ENCODE peak calls at places on chromosomes 11 and 22, in ten cellular contexts. V, H, X, T, Q, M, N, F, K and O are unnamed samples.

GRCh38 chr11:57903441-57904123 is 120.1 kb upstream of the OR9Q1 start:
- DNase-seq in V (peak; percentile 80), H (peak; percentile 45), X (peak; percentile 9), T (no peak), Q (peak; percentile 49), M (no peak), N (peak; percentile 10), F (no peak), K (peak; percentile 74), O (peak; percentile 14)

GRCh38 chr11:112852141-112852853 is 108.9 kb upstream of the NCAM1 start:
- DNase-seq in V (no peak), H (no peak), X (peak; percentile 55), T (no peak), Q (no peak), M (no peak), N (no peak), F (no peak), K (no peak), O (no peak)

GRCh38 chr22:35393116-35394010 is 6.6 kb upstream of the MCM5 start:
- DNase-seq in V (no peak), H (no peak), X (peak; percentile 24), T (no peak), Q (no peak), M (no peak), N (no peak), F (no peak), K (no peak), O (no peak)

GRCh38 chr11:102430158-102430836 is 22.3 kb downstream of the TMEM123 start:
- DNase-seq in V (no peak), H (no peak), X (no peak), T (no peak), Q (no peak), M (no peak), N (peak; percentile 70), F (no peak), K (no peak), O (no peak)

GRCh38 chr11:587978-588380 is 11.7 kb downstream of the PHRF1 start:
- DNase-seq in V (no peak), H (peak; percentile 73), X (peak; percentile 97), T (no peak), Q (no peak), M (no peak), N (peak; percentile 58), F (peak; percentile 61), K (no peak), O (peak; percentile 76)

GRCh38 chr22:45602824-45603301 is 68.8 kb upstream of the ATXN10 start:
- DNase-seq in V (no peak), H (peak; percentile 82), X (no peak), T (no peak), Q (no peak), M (no peak), N (no peak), F (peak; percentile 12), K (peak; percentile 80), O (no peak)

GRCh38 chr11:73374130-73374529 is 2.1 kb upstream of the RELT start:
- DNase-seq in V (no peak), H (no peak), X (no peak), T (no peak), Q (no peak), M (no peak), N (no peak), F (no peak), K (no peak), O (no peak)

GRCh38 chr11:14611939-14612338 is 31.7 kb upstream of the PDE3B start:
- DNase-seq in V (no peak), H (no peak), X (no peak), T (no peak), Q (no peak), M (no peak), N (no peak), F (no peak), K (no peak), O (no peak)

DNA sequence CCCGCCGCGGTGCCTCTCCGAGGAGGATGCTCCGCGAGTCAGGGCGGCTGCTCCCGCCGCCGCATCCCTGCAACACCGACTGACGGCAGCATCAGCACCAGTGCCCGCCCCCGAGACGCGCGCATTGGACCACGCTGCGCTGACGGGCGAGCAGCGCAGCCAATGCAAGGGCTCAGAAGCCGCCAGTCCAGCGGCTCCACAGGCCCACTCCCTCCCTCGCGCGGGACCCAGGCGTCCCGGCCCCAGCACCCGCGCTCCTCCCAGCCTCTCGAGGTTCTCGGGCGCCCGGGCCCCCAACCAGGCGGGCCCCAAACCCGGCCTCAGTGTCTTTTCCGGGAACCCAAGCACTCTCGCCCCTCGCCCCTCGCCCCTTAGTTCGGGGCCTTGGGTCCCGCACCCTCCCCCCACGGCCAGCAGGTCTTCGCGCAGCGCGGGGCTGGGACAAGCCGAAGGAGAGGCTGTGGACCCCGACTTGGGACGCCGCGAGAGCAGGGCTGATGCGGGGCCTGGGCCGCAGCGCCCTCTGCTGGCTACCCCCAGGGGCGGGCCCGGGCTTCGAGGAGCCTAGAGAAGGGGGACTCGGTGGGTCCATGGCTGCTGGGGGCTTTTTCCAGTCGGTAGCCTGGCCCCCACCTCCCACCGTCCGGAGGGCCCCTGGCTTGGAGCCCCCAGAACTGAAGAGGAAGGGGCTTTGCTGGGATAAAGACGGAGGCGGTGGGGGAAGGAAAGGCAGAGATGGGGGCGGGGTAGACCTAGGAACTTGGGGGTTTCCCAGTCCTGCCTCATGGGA is at the start of gene NRXN2:
- DNase-seq in V (peak; percentile 83), H (peak; percentile 88), X (peak; percentile 85), T (peak; percentile 80), Q (peak; percentile 86), M (peak; percentile 64), N (peak; percentile 70), F (peak; percentile 88), K (peak; percentile 53), O (peak; percentile 81)
- TF ChIP-seq POLR2A in V (no peak), H (no peak), X (no peak), T (no peak), Q (no peak), M (no peak), N (no peak), F (no peak), K (no peak), O (no peak)

GRCh38 chr11:75158241-75158640 is 7.3 kb downstream of the SLCO2B1 start:
- DNase-seq in V (no peak), H (no peak), X (no peak), T (no peak), Q (no peak), M (no peak), N (no peak), F (no peak), K (no peak), O (no peak)

GRCh38 chr11:75161506-75161905 is 10.6 kb downstream of the SLCO2B1 start:
- DNase-seq in V (no peak), H (no peak), X (no peak), T (peak; percentile 72), Q (no peak), M (no peak), N (no peak), F (no peak), K (no peak), O (no peak)

GRCh38 chr11:75160880-75161279 is 10.0 kb downstream of the SLCO2B1 start:
- DNase-seq in V (no peak), H (no peak), X (no peak), T (no peak), Q (no peak), M (no peak), N (no peak), F (no peak), K (no peak), O (no peak)

GRCh38 chr11:75160328-75160757 is 9.4 kb downstream of the SLCO2B1 start:
- DNase-seq in V (no peak), H (no peak), X (no peak), T (peak; percentile 20), Q (no peak), M (no peak), N (no peak), F (no peak), K (no peak), O (no peak)

DNA sequence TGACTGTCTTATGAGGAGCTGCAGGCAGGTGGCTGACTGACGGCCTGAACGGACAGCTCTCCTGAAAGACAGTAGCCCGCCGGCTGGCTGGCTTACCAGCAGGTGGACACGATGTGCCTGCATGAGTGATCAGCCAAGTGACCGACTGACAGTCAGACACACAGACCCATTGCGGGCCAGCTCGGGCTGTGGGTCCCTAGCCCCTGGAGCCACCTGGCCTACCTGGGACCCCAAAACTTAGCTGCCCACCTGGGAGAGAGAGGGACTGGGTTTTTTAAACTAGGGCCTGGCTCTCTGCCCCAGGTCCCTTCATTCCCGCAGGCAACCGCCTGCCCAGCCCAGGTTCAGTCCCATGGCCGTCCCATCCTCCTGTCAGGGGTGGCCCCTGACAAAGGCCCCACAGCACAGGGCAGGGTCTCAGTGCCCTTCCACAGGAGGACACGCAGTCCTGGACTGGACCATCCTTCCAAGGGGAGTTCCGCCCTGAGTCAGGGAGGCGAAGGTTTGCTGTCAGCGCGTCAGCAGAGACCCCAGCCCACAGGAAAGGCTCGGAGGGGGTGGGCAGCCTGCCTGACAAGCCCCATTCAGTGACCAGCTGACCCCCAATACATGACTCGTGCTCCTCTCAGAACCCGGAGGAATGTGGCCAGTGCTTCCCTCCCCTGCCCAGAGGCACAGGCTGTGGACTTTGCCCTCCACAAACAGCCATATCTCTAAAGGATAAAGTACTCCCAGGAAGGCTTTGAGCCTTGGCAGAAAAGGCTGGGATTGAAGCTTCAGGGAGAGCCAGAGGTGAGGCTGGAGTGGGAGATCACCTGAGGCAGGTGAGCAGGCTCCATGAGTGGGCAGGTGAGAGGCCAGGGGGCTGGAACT is 8.4 kb downstream of the SLCO2B1 start:
- DNase-seq in V (peak; percentile 79), H (no peak), X (no peak), T (no peak), Q (peak; percentile 74), M (no peak), N (no peak), F (no peak), K (no peak), O (peak; percentile 72)
- H3K4me1 ChIP-seq in V (peaks cover 52% of the 10 kb centered on the region), H (peaks cover 25% of the 10 kb centered on the region), X (no peaks in the 10 kb centered on the region), T (peaks cover 11% of the 10 kb centered on the region), Q (peaks cover 31% of the 10 kb centered on the region), M (no peaks in the 10 kb centered on the region), N (no peaks in the 10 kb centered on the region), F (peaks cover 62% of the 10 kb centered on the region), K (peaks cover 10% of the 10 kb centered on the region), O (peaks cover 72% of the 10 kb centered on the region)

GRCh38 chr22:19536564-19536963 is 12.4 kb upstream of the CLDN5 start:
- DNase-seq in V (no peak), H (no peak), X (no peak), T (no peak), Q (no peak), M (no peak), N (no peak), F (no peak), K (no peak), O (no peak)

GRCh38 chr22:19535001-19535400 is 10.8 kb upstream of the CLDN5 start:
- DNase-seq in V (no peak), H (no peak), X (no peak), T (peak; percentile 72), Q (no peak), M (no peak), N (no peak), F (no peak), K (no peak), O (no peak)

GRCh38 chr22:19543970-19544708 is 19.9 kb upstream of the CLDN5 start:
- DNase-seq in V (peak; percentile 63), H (no peak), X (no peak), T (no peak), Q (peak; percentile 90), M (no peak), N (no peak), F (peak; percentile 33), K (no peak), O (no peak)

GRCh38 chr22:19537941-19538488 is 13.8 kb upstream of the CLDN5 start:
- DNase-seq in V (no peak), H (no peak), X (no peak), T (no peak), Q (no peak), M (no peak), N (no peak), F (no peak), K (no peak), O (no peak)

DNA sequence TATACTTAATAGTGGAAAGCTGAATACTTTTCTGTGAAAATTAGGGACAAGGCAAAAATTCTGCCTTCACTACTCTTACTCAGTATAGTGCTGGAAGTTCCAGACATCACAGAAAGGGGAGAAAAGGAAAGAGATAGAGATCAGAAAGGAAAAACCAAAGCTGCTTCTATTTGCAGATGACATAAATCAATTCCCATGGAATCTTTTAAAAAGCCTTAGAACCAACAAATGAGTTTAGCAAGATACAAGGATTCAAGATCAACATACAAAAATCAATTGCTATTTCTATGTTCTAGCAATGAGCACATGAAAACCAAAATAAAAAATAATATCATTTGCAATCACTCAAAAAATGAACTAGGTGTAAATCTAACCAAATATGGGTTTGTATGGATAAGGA is 16.2 kb upstream of the CLDN5 start:
- DNase-seq in V (no peak), H (no peak), X (no peak), T (no peak), Q (no peak), M (no peak), N (no peak), F (no peak), K (no peak), O (no peak)
- TF ChIP-seq POLR2A in V (no peak), H (no peak), X (no peak), T (no peak), Q (no peak), M (no peak), N (no peak), F (no peak), K (no peak), O (no peak)

GRCh38 chr22:23243859-23244689 is 63.8 kb downstream of the BCR start:
- DNase-seq in V (no peak), H (no peak), X (no peak), T (no peak), Q (no peak), M (no peak), N (no peak), F (no peak), K (no peak), O (no peak)
- H3K4me1 ChIP-seq in V (peaks cover 13% of the 10 kb centered on the region), H (no peaks in the 10 kb centered on the region), X (peaks cover 24% of the 10 kb centered on the region), T (peaks cover 34% of the 10 kb centered on the region), Q (peaks cover 38% of the 10 kb centered on the region), M (peaks cover 32% of the 10 kb centered on the region), N (peaks cover 23% of the 10 kb centered on the region), F (peaks cover 58% of the 10 kb centered on the region), K (peaks cover 28% of the 10 kb centered on the region), O (peaks cover 23% of the 10 kb centered on the region)